ENCODE peak calls at places on chromosome 4, in four cellular contexts. One of them, this sample, is unnamed.

GRCh38 chr4:78058591-78059523 is 1.7 kb downstream of the FRAS1 start:
- DNase-seq in HepG2: peak
- DNase-seq in H1: peak
- DNase-seq in GM12878: no peak
- DNase-seq in this sample: no peak

GRCh38 chr4:71614626-71615025 is 169.3 kb downstream of the GC start:
- DNase-seq in HepG2: no peak
- DNase-seq in H1: no peak
- DNase-seq in GM12878: no peak
- DNase-seq in this sample: no peak

GRCh38 chr4:41796545-41797210 is 48.2 kb upstream of the PHOX2B start:
- DNase-seq in HepG2: no peak
- DNase-seq in H1: peak
- DNase-seq in GM12878: no peak
- DNase-seq in this sample: no peak

GRCh38 chr4:2076908-2077534 is 17.9 kb downstream of the NAT8L start:
- DNase-seq in GM12878: no peak
- DNase-seq in HepG2: peak
- DNase-seq in H1: no peak
- DNase-seq in this sample: no peak

GRCh38 chr4:46999584-46999983 is 6.2 kb upstream of the GABRA4 start:
- DNase-seq in GM12878: no peak
- DNase-seq in H1: no peak
- DNase-seq in HepG2: no peak
- DNase-seq in this sample: no peak

GRCh38 chr4:1211371-1211770 is 37.6 kb downstream of the CTBP1 start:
- DNase-seq in GM12878: no peak
- DNase-seq in HepG2: no peak
- DNase-seq in H1: no peak
- DNase-seq in this sample: no peak

GRCh38 chr4:142901166-142901662 is 55.1 kb upstream of the INPP4B start:
- DNase-seq in GM12878: no peak
- DNase-seq in H1: no peak
- DNase-seq in HepG2: no peak
- DNase-seq in this sample: no peak

GRCh38 chr4:52984469-52984868 is 122.4 kb downstream of the RASL11B start:
- DNase-seq in H1: no peak
- DNase-seq in GM12878: no peak
- DNase-seq in HepG2: no peak
- DNase-seq in this sample: no peak

GRCh38 chr4:80006935-80007744 is 65.9 kb downstream of the ANTXR2 start:
- DNase-seq in GM12878: no peak
- DNase-seq in H1: no peak
- DNase-seq in HepG2: peak
- DNase-seq in this sample: no peak
- TF ChIP-seq EP300 in GM12878: no peak
- TF ChIP-seq EP300 in H1: no peak
- TF ChIP-seq EP300 in HepG2: no peak
- TF ChIP-seq EP300 in this sample: peak

DNA sequence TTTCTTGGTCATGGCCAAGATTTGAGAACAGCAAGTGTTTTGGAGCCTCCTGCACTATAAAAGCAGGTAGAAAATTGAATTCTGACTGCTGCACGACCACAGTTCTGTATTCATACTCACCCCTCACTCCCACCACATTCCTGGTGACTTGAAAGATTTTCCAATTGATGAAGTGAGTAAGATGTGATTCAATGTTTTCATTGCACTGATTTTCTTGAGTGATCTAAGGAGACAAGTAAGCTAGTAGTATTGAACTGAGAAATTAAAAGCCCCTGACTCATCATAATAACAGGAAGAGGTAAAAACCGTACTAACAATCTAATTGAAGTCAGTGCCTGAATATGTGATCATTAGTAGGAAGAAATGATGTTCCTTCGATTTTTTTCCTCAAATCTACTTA is 6.1 kb upstream of the SEC24D start:
- DNase-seq in H1: no peak
- DNase-seq in GM12878: no peak
- DNase-seq in HepG2: no peak
- DNase-seq in this sample: no peak
- TF ChIP-seq SRF in H1: no peak
- TF ChIP-seq SRF in GM12878: no peak
- TF ChIP-seq SRF in HepG2: no peak
- TF ChIP-seq SRF in this sample: no peak

GRCh38 chr4:118765399-118765798 is 70.5 kb downstream of the SEC24D start:
- DNase-seq in HepG2: no peak
- DNase-seq in H1: no peak
- DNase-seq in GM12878: no peak
- DNase-seq in this sample: peak
- TF ChIP-seq EP300 in HepG2: no peak
- TF ChIP-seq EP300 in H1: no peak
- TF ChIP-seq EP300 in GM12878: no peak
- TF ChIP-seq EP300 in this sample: no peak

DNA sequence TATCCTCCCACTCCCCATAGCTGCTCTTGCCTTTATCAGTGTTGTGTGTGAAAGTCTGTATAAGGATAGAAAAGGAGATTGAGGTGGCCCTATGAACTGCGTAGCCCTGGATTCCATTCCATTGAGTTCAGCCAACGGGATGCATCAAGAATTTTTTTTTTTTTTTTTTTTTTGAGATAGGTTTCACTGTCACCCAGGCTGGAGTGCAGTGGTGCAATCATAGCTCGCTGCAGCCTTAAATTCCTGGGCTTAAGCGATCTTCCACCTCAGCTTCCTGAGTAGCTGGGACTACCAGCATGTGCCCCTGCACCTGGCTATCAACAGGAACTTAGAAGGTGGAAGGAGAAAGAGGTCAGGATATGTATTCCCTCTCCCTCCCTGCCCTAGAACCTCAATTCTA is 187.2 kb upstream of the SPRY1 start:
- DNase-seq in HepG2: no peak
- DNase-seq in GM12878: no peak
- DNase-seq in H1: no peak
- DNase-seq in this sample: no peak
- TF ChIP-seq SRF in HepG2: no peak
- TF ChIP-seq SRF in GM12878: no peak
- TF ChIP-seq SRF in H1: no peak
- TF ChIP-seq SRF in this sample: no peak